ENCODE peak calls at places on chromosomes 5 and 9, in six cellular contexts. E, A, N, P, X and I are unnamed samples.

GRCh38 chr5:56516936-56517521 is 283.9 kb upstream of the ANKRD55 start:
- DNase-seq in E (peak), A (no peak), N (no peak), X (no peak), P (no peak), I (no peak)

GRCh38 chr9:134053401-134053871 is 14.4 kb downstream of the BRD3 start:
- DNase-seq in N (no peak), E (peak), P (no peak), X (no peak), A (peak), I (peak)

GRCh38 chr9:70535546-70536323 is 121.3 kb upstream of the KLF9 start:
- DNase-seq in E (no peak), X (no peak), P (no peak), A (no peak), N (no peak), I (no peak)

GRCh38 chr9:121485618-121486531 is 13.8 kb downstream of the GGTA1 start:
- DNase-seq in X (no peak), N (no peak), E (no peak), A (no peak), P (no peak), I (no peak)

GRCh38 chr5:54518146-54519082 is 855 bp downstream of the SNX18 start:
- DNase-seq in A (peak), X (peak), N (peak), E (peak), P (peak), I (peak)

GRCh38 chr5:84825616-84826015 is 440.9 kb upstream of the EDIL3 start:
- DNase-seq in P (no peak), N (no peak), E (no peak), A (no peak), X (no peak), I (no peak)

GRCh38 chr5:2008851-2009629 is 126.3 kb upstream of the IRX4 start:
- DNase-seq in A (no peak), E (no peak), N (no peak), X (no peak), P (no peak), I (no peak)

GRCh38 chr9:88821033-88821748 is 170.1 kb upstream of the S1PR3 start:
- DNase-seq in N (no peak), E (no peak), P (no peak), X (no peak), A (no peak), I (no peak)

GRCh38 chr5:9774472-9775079 is 144.4 kb upstream of the TAS2R1 start:
- DNase-seq in X (no peak), A (no peak), N (no peak), E (no peak), P (no peak), I (no peak)

GRCh38 chr5:100595152-100595811 is 60.1 kb downstream of the FAM174A start:
- DNase-seq in P (peak), X (no peak), A (no peak), E (peak), N (no peak), I (peak)

GRCh38 chr5:59562756-59563389 is 330.7 kb downstream of the PDE4D start:
- DNase-seq in N (no peak), P (no peak), X (no peak), A (peak), E (no peak), I (no peak)

GRCh38 chr5:40689442-40689841 is 9.7 kb downstream of the PTGER4 start:
- DNase-seq in P (peak), N (no peak), E (no peak), A (peak), X (peak), I (no peak)

GRCh38 chr5:36730537-36731216 is 124.3 kb downstream of the SLC1A3 start:
- DNase-seq in X (no peak), E (no peak), P (no peak), N (no peak), A (no peak), I (no peak)

GRCh38 chr9:109507421-109507838 is 9.3 kb upstream of the PTPN3 start:
- DNase-seq in E (peak), X (no peak), N (no peak), P (peak), A (no peak), I (no peak)

GRCh38 chr5:59346987-59347386 is 546.5 kb downstream of the PDE4D start:
- DNase-seq in X (no peak), A (no peak), N (no peak), P (no peak), E (no peak), I (no peak)

GRCh38 chr5:142590451-142591240 is 95.2 kb downstream of the FGF1 start:
- DNase-seq in X (no peak), A (no peak), P (no peak), N (no peak), E (no peak), I (no peak)

GRCh38 chr9:37097294-37097693 is 23.1 kb upstream of the ZCCHC7 start:
- DNase-seq in A (no peak), P (no peak), E (no peak), X (no peak), N (no peak), I (no peak)

GRCh38 chr5:140556438-140556837 is 835 bp downstream of the SRA1 start:
- DNase-seq in X (no peak), P (no peak), N (no peak), E (no peak), A (no peak), I (no peak)

GRCh38 chr9:91177081-91177480 is 184.6 kb downstream of the AUH start:
- DNase-seq in N (no peak), E (no peak), X (no peak), A (no peak), P (peak), I (no peak)

GRCh38 chr9:14347408-14348224 is 33.7 kb upstream of the NFIB start:
- DNase-seq in X (no peak), E (peak), P (no peak), N (no peak), A (peak), I (no peak)